ENCODE peak calls at places on chromosomes 13 and 19, in four cellular contexts. R is AG09319, P is COR-L47, C is left ventricle myocardium inferior. M is an unnamed sample.

GRCh38 chr19:52171321-52172169 is at the start of gene ZNF836:
- DNase-seq in R (peak), P (peak), C (peak), M (peak)

GRCh38 chr13:99275093-99275469 is 16.9 kb upstream of the GPR18 start:
- DNase-seq in R (no peak), P (no peak), C (no peak), M (no peak)

GRCh38 chr13:87356314-87356713 is 314.9 kb upstream of the SLITRK5 start:
- DNase-seq in R (no peak), P (peak), C (no peak), M (no peak)

GRCh38 chr13:28387740-28388501 is 107.0 kb downstream of the FLT1 start:
- DNase-seq in R (no peak), P (no peak), C (no peak), M (no peak)

GRCh38 chr13:72437458-72437857 is 290.0 kb downstream of the MZT1 start:
- DNase-seq in R (no peak), P (no peak), C (no peak), M (no peak)

GRCh38 chr19:22532388-22533310 is 101.5 kb upstream of the ZNF492 start:
- DNase-seq in R (no peak), P (no peak), C (peak), M (no peak)

GRCh38 chr19:42989851-42990250 is 36.4 kb downstream of the PSG11 start:
- DNase-seq in R (no peak), P (no peak), C (no peak), M (no peak)

GRCh38 chr19:51321799-51322198 is 10.4 kb downstream of the IGLON5 start:
- DNase-seq in R (no peak), P (no peak), C (no peak), M (no peak)

GRCh38 chr13:101398191-101398590 is 18.1 kb downstream of the NALCN start:
- DNase-seq in R (no peak), P (no peak), C (no peak), M (no peak)

GRCh38 chr19:16441661-16442071 is 30.1 kb downstream of the EPS15L1 start:
- DNase-seq in R (no peak), P (no peak), C (no peak), M (no peak)

GRCh38 chr13:106471957-106472543 is 63.4 kb downstream of the EFNB2 start:
- DNase-seq in R (no peak), P (no peak), C (no peak), M (peak)